ENCODE peak calls at places on chromosome 17, in ten cellular contexts. O is CD4-positive, CD25-positive, alpha-beta regulatory T cell; I is effector memory CD4-positive, alpha-beta T cell; V is thoracic aorta; C is lower lobe of right lung; P is uterus; Q is substantia nigra; M is endodermal cell; S is RWPE1; B is iPS DF 6.9. E is an unnamed sample.

GRCh38 chr17:7897773-7898172 is 9.2 kb downstream of the CHD3 start:
- DNase-seq in O (peak; percentile 41), I (no peak), V (no peak), C (no peak), P (no peak), Q (no peak), M (peak; percentile 35), S (peak; percentile 34), B (no peak), E (no peak)

GRCh38 chr17:64017381-64017980 is 3.0 kb downstream of the ICAM2 start:
- DNase-seq in O (no peak), I (no peak), V (no peak), C (no peak), P (no peak), Q (no peak), M (no peak), S (no peak), B (no peak), E (no peak)

GRCh38 chr17:81295678-81296381 is 723 bp upstream of the SLC38A10 start:
- DNase-seq in O (peak; percentile 52), I (peak; percentile 43), V (no peak), C (peak; percentile 81), P (no peak), Q (no peak), M (peak; percentile 89), S (peak; percentile 85), B (no peak), E (peak; percentile 89)

GRCh38 chr17:28718990-28719433 is 773 bp upstream of the RPL23A start:
- DNase-seq in O (no peak), I (no peak), V (no peak), C (no peak), P (no peak), Q (no peak), M (no peak), S (no peak), B (no peak), E (no peak)

GRCh38 chr17:45289316-45290268 is 27.2 kb downstream of the MAP3K14 start:
- DNase-seq in O (no peak), I (no peak), V (no peak), C (no peak), P (no peak), Q (no peak), M (peak; percentile 48), S (no peak), B (no peak), E (no peak)

GRCh38 chr17:39700148-39700987 is 504 bp downstream of the ERBB2 start:
- DNase-seq in O (no peak), I (no peak), V (no peak), C (no peak), P (peak; percentile 34), Q (no peak), M (peak; percentile 78), S (peak; percentile 41), B (no peak), E (no peak)

GRCh38 chr17:81094744-81095607 is 60.0 kb downstream of the BAIAP2 start:
- DNase-seq in O (peak; percentile 52), I (peak; percentile 92), V (peak; percentile 78), C (no peak), P (peak; percentile 90), Q (peak; percentile 49), M (peak; percentile 97), S (peak; percentile 95), B (no peak), E (peak; percentile 38)

GRCh38 chr17:58344047-58344790 is 7.8 kb downstream of the SUPT4H1 start:
- DNase-seq in O (peak; percentile 84), I (peak; percentile 85), V (no peak), C (no peak), P (no peak), Q (no peak), M (peak; percentile 53), S (no peak), B (no peak), E (peak; percentile 95)

GRCh38 chr17:76268991-76269981 is 4.1 kb downstream of the UBALD2 start:
- DNase-seq in O (no peak), I (no peak), V (no peak), C (no peak), P (no peak), Q (no peak), M (no peak), S (no peak), B (no peak), E (peak; percentile 45)

GRCh38 chr17:32488604-32489180 is 1.9 kb downstream of the CDK5R1 start:
- DNase-seq in O (no peak), I (no peak), V (no peak), C (peak; percentile 41), P (no peak), Q (no peak), M (no peak), S (no peak), B (no peak), E (no peak)

GRCh38 chr17:13702266-13702665 is 100.5 kb upstream of the HS3ST3A1 start:
- DNase-seq in O (no peak), I (no peak), V (no peak), C (no peak), P (no peak), Q (no peak), M (no peak), S (no peak), B (no peak), E (no peak)

GRCh38 chr17:82419471-82419995 is 1.1 kb upstream of the OGFOD3 start:
- DNase-seq in O (peak; percentile 17), I (no peak), V (no peak), C (no peak), P (no peak), Q (no peak), M (no peak), S (no peak), B (no peak), E (peak; percentile 51)

GRCh38 chr17:44417553-44417952 is 28.1 kb upstream of the ITGA2B start:
- DNase-seq in O (no peak), I (no peak), V (no peak), C (no peak), P (no peak), Q (no peak), M (no peak), S (peak; percentile 79), B (no peak), E (no peak)

GRCh38 chr17:1634841-1635650 is 6.4 kb upstream of the SLC43A2 start:
- DNase-seq in O (no peak), I (no peak), V (no peak), C (no peak), P (no peak), Q (no peak), M (no peak), S (no peak), B (no peak), E (no peak)

GRCh38 chr17:78351449-78352006 is 8.3 kb downstream of the SOCS3 start:
- DNase-seq in O (no peak), I (no peak), V (peak; percentile 67), C (peak; percentile 94), P (peak; percentile 100), Q (peak; percentile 62), M (peak; percentile 95), S (peak; percentile 73), B (no peak), E (no peak)

GRCh38 chr17:61484174-61484573 is 32.0 kb downstream of the TBX4 start:
- DNase-seq in O (no peak), I (no peak), V (no peak), C (no peak), P (no peak), Q (no peak), M (no peak), S (no peak), B (no peak), E (no peak)

GRCh38 chr17:78231991-78232759 is 744 bp downstream of the TMEM235 start:
- DNase-seq in O (peak; percentile 25), I (no peak), V (no peak), C (no peak), P (no peak), Q (no peak), M (peak; percentile 90), S (no peak), B (no peak), E (no peak)

GRCh38 chr17:77127735-77128361 is 12.9 kb upstream of the SEC14L1 start:
- DNase-seq in O (peak; percentile 74), I (peak; percentile 67), V (no peak), C (peak; percentile 84), P (no peak), Q (no peak), M (no peak), S (no peak), B (no peak), E (no peak)

GRCh38 chr17:74960739-74961342 is 11.7 kb downstream of the HID1 start:
- DNase-seq in O (peak; percentile 28), I (peak; percentile 16), V (no peak), C (peak; percentile 80), P (no peak), Q (no peak), M (peak; percentile 96), S (no peak), B (no peak), E (peak; percentile 90)
- H3K27ac ChIP-seq in O (no peak overlapping the region), I (no peak overlapping the region), V (no peak overlapping the region), C (no peak overlapping the region), P (no peak overlapping the region), Q (no peak overlapping the region), M (no peak overlapping the region), S (peak overlapping the region; percentile 9), B (no peak overlapping the region), E (no peak overlapping the region)

GRCh38 chr17:2745317-2746037 is 4.0 kb downstream of the CCDC92B start:
- DNase-seq in O (no peak), I (no peak), V (no peak), C (no peak), P (no peak), Q (no peak), M (no peak), S (no peak), B (no peak), E (no peak)
- H3K27ac ChIP-seq in O (no peak overlapping the region), I (no peak overlapping the region), V (no peak overlapping the region), C (no peak overlapping the region), P (no peak overlapping the region), Q (no peak overlapping the region), M (no peak overlapping the region), S (no peak overlapping the region), B (no peak overlapping the region), E (no peak overlapping the region)

DNA sequence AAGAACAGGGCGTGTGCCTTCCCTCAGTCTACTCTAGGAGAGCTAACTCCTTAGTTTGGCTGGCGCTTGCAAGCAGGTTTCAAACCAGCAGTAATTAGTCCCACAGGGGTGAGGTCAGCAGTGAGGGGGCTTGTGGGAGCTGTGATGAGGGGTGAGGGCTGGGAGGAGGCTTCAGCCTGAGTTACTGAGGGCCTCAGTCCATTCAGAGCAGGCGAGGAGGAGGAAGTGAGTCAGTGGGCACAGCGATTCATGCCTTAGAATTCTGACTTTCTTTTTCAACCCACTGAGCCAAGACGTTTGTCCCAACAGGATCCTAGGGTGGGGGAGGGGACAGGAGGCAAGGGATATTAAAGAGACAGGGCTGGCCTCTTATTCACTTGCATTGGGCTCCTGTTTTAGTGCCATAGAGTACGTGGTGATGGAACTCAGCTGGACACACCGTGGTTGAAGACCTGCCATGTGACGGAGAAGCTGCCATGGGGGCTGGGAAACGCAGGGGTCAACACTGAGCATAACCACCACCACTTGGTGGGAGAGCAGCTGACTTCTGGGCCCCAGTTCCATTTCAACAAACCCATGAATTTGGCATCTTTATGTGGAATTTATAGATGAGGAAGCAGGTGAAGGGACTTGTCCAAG is 8.3 kb upstream of the ITGA3 start:
- DNase-seq in O (no peak), I (no peak), V (no peak), C (no peak), P (no peak), Q (no peak), M (peak; percentile 64), S (peak; percentile 85), B (no peak), E (no peak)
- H3K27ac ChIP-seq in O (no peak overlapping the region), I (no peak overlapping the region), V (peak overlapping the region; percentile 36), C (peak overlapping the region; percentile 59), P (peak overlapping the region; percentile 1), Q (no peak overlapping the region), M (no peak overlapping the region), S (peak overlapping the region; percentile 100), B (no peak overlapping the region), E (no peak overlapping the region)

GRCh38 chr17:48830840-48831548 is at the start of gene CALCOCO2:
- DNase-seq in O (peak; percentile 81), I (peak; percentile 78), V (peak; percentile 88), C (peak; percentile 97), P (peak; percentile 92), Q (peak; percentile 94), M (peak; percentile 98), S (peak; percentile 93), B (no peak), E (peak; percentile 95)
- H3K27ac ChIP-seq in O (peak within 1 kb of the TSS; percentile 95), I (peak within 1 kb of the TSS; percentile 93), V (peak within 1 kb of the TSS; percentile 95), C (peak within 1 kb of the TSS; percentile 98), P (peak within 1 kb of the TSS; percentile 92), Q (peak within 1 kb of the TSS; percentile 91), M (no peak within 1 kb of the TSS), S (peak within 1 kb of the TSS; percentile 80), B (no peak within 1 kb of the TSS), E (no peak within 1 kb of the TSS)

E was measured in OCI-LY7.